ENCODE peak calls at places on chromosomes 13 and 19, in four cellular contexts. One of them, this sample, is unnamed.

GRCh38 chr13:62704795-62705329 is 1289.2 kb upstream of the PCDH20 start:
- DNase-seq in H9: no peak
- DNase-seq in IMR-90: no peak
- DNase-seq in neuronal stem cell: no peak
- DNase-seq in this sample: no peak

GRCh38 chr19:4577020-4577782 is 17.7 kb upstream of the SEMA6B start:
- DNase-seq in H9: peak; percentile 57
- DNase-seq in IMR-90: no peak
- DNase-seq in neuronal stem cell: no peak
- DNase-seq in this sample: peak; percentile 67

GRCh38 chr19:47157455-47158321 is 27.1 kb downstream of the SAE1 start:
- DNase-seq in IMR-90: peak; percentile 72
- DNase-seq in neuronal stem cell: peak; percentile 73
- DNase-seq in H9: peak; percentile 85
- DNase-seq in this sample: peak; percentile 97

GRCh38 chr13:106493569-106493968 is 41.9 kb downstream of the EFNB2 start:
- DNase-seq in IMR-90: no peak
- DNase-seq in H9: no peak
- DNase-seq in neuronal stem cell: no peak
- DNase-seq in this sample: no peak

GRCh38 chr13:78298657-78299056 is 304.7 kb downstream of the POU4F1 start:
- DNase-seq in IMR-90: no peak
- DNase-seq in H9: no peak
- DNase-seq in neuronal stem cell: no peak
- DNase-seq in this sample: no peak

GRCh38 chr13:33015791-33016323 is 366 bp upstream of the KL start:
- DNase-seq in neuronal stem cell: no peak
- DNase-seq in H9: peak; percentile 44
- DNase-seq in IMR-90: no peak
- DNase-seq in this sample: no peak

GRCh38 chr19:41366089-41366488 is 2.1 kb upstream of the B9D2 start:
- DNase-seq in H9: no peak
- DNase-seq in IMR-90: no peak
- DNase-seq in neuronal stem cell: no peak
- DNase-seq in this sample: no peak

GRCh38 chr19:35031072-35031881 is 1.0 kb downstream of the SCN1B start:
- DNase-seq in IMR-90: peak; percentile 18
- DNase-seq in neuronal stem cell: no peak
- DNase-seq in H9: peak; percentile 70
- DNase-seq in this sample: peak; percentile 89

GRCh38 chr13:110426745-110427144 is 119.7 kb downstream of the COL4A2 start:
- DNase-seq in neuronal stem cell: no peak
- DNase-seq in H9: no peak
- DNase-seq in IMR-90: no peak
- DNase-seq in this sample: no peak

GRCh38 chr19:40623403-40624239 is 22.5 kb downstream of the LTBP4 start:
- DNase-seq in IMR-90: peak; percentile 18
- DNase-seq in neuronal stem cell: no peak
- DNase-seq in H9: peak; percentile 97
- DNase-seq in this sample: peak; percentile 99

GRCh38 chr13:41588899-41589298 is 131.5 kb downstream of the RGCC start:
- DNase-seq in H9: no peak
- DNase-seq in neuronal stem cell: no peak
- DNase-seq in IMR-90: peak; percentile 97
- DNase-seq in this sample: peak; percentile 23

GRCh38 chr13:20053016-20053415 is 94.5 kb downstream of the ZMYM2 start:
- DNase-seq in IMR-90: no peak
- DNase-seq in neuronal stem cell: no peak
- DNase-seq in H9: no peak
- DNase-seq in this sample: no peak

GRCh38 chr19:13833330-13834265 is 38.4 kb downstream of the ZSWIM4 start:
- DNase-seq in neuronal stem cell: peak; percentile 82
- DNase-seq in IMR-90: peak; percentile 86
- DNase-seq in H9: peak; percentile 97
- DNase-seq in this sample: peak; percentile 94

GRCh38 chr13:114141261-114141996 is 9.0 kb upstream of the RASA3 start:
- DNase-seq in neuronal stem cell: no peak
- DNase-seq in IMR-90: no peak
- DNase-seq in H9: no peak
- DNase-seq in this sample: no peak

GRCh38 chr13:112720251-112720650 is 30.4 kb downstream of the ATP11A start:
- DNase-seq in neuronal stem cell: no peak
- DNase-seq in H9: no peak
- DNase-seq in IMR-90: no peak
- DNase-seq in this sample: no peak

GRCh38 chr19:17255150-17255621 is 9.4 kb downstream of the USHBP1 start:
- DNase-seq in neuronal stem cell: no peak
- DNase-seq in IMR-90: no peak
- DNase-seq in H9: peak; percentile 65
- DNase-seq in this sample: no peak

GRCh38 chr19:28426902-28427232 is 786.1 kb downstream of the UQCRFS1 start:
- DNase-seq in H9: peak; percentile 73
- DNase-seq in IMR-90: no peak
- DNase-seq in neuronal stem cell: no peak
- DNase-seq in this sample: peak; percentile 87

GRCh38 chr13:37595162-37595561 is 3.4 kb downstream of the POSTN start:
- DNase-seq in H9: no peak
- DNase-seq in IMR-90: peak; percentile 47
- DNase-seq in neuronal stem cell: no peak
- DNase-seq in this sample: no peak

GRCh38 chr13:32734511-32734910 is 148.3 kb downstream of the PDS5B start:
- DNase-seq in IMR-90: peak; percentile 88
- DNase-seq in neuronal stem cell: no peak
- DNase-seq in H9: no peak
- DNase-seq in this sample: no peak

DNA sequence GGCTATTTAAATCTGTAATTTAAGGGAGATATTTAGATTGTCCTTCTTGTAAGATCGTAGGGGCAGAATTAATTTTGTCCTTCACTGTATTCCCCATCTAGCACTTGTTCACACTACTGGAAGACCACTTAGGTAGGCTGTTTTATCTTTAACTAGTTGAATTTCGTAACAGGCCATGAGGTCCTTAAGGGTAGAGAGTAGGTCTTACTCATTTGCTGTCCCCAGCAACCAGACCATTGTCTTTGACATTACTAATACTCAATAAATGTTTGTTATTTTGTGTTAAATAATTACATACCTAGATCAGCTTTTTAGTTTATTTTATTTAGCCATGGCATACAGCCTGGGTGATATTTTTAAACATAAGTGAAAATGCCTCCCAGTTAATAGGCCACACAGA is 177.1 kb downstream of the PCCA start:
- DNase-seq in H9: no peak
- DNase-seq in neuronal stem cell: no peak
- DNase-seq in IMR-90: no peak
- DNase-seq in this sample: no peak
- H2BK5ac ChIP-seq in H9: no peak overlapping the region
- H2BK5ac ChIP-seq in neuronal stem cell: no peak overlapping the region
- H2BK5ac ChIP-seq in IMR-90: no peak overlapping the region
- H2BK5ac ChIP-seq in this sample: no peak overlapping the region

GRCh38 chr19:38139122-38139521 is 84.9 kb downstream of the DPF1 start:
- DNase-seq in neuronal stem cell: no peak
- DNase-seq in IMR-90: no peak
- DNase-seq in H9: no peak
- DNase-seq in this sample: peak; percentile 49
- H2BK15ac ChIP-seq in neuronal stem cell: no peak overlapping the region
- H2BK15ac ChIP-seq in IMR-90: no peak overlapping the region
- H2BK15ac ChIP-seq in H9: no peak overlapping the region
- H2BK15ac ChIP-seq in this sample: no peak overlapping the region

DNA sequence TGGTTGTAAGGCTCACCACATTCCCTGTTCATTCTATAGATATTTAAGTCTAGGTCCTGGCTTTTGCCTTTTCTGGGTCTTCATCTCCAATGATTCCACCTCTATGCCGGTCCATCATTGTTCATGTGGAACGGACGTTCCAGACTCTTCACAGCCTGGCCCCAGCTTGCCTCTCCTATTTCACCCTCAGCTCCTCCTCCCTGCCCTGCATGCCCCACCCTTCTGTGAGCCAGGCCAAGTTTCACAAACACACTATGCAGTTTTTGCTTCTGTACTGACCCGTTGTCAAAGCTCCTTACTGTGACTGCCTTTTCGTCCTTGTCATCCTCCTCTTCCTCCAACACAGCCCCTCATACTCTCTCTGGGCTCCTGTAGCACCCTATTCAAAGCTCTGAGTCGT is 31.3 kb downstream of the TEX26 start:
- DNase-seq in neuronal stem cell: no peak
- DNase-seq in H9: no peak
- DNase-seq in IMR-90: peak; percentile 29
- DNase-seq in this sample: no peak
- H2BK5ac ChIP-seq in neuronal stem cell: no peak overlapping the region
- H2BK5ac ChIP-seq in H9: no peak overlapping the region
- H2BK5ac ChIP-seq in IMR-90: no peak overlapping the region
- H2BK5ac ChIP-seq in this sample: no peak overlapping the region

GRCh38 chr19:44696939-44697669 is 1.8 kb upstream of the CEACAM16 start:
- DNase-seq in neuronal stem cell: no peak
- DNase-seq in H9: peak; percentile 62
- DNase-seq in IMR-90: no peak
- DNase-seq in this sample: peak; percentile 28
- H2BK15ac ChIP-seq in neuronal stem cell: peak overlapping the region; percentile 17
- H2BK15ac ChIP-seq in H9: no peak overlapping the region
- H2BK15ac ChIP-seq in IMR-90: no peak overlapping the region
- H2BK15ac ChIP-seq in this sample: no peak overlapping the region

GRCh38 chr19:2527716-2528115 is 51.8 kb downstream of the GADD45B start:
- DNase-seq in neuronal stem cell: no peak
- DNase-seq in IMR-90: no peak
- DNase-seq in H9: peak; percentile 19
- DNase-seq in this sample: no peak
- H2BK5ac ChIP-seq in neuronal stem cell: no peak overlapping the region
- H2BK5ac ChIP-seq in IMR-90: peak overlapping the region; percentile 29
- H2BK5ac ChIP-seq in H9: no peak overlapping the region
- H2BK5ac ChIP-seq in this sample: no peak overlapping the region

GRCh38 chr13:30061217-30061616 is 210.8 kb upstream of the UBL3 start:
- DNase-seq in IMR-90: peak; percentile 16
- DNase-seq in neuronal stem cell: no peak
- DNase-seq in H9: no peak
- DNase-seq in this sample: no peak

GRCh38 chr13:30065181-30065580 is 214.8 kb upstream of the UBL3 start:
- DNase-seq in IMR-90: no peak
- DNase-seq in H9: no peak
- DNase-seq in neuronal stem cell: no peak
- DNase-seq in this sample: no peak

GRCh38 chr13:30058429-30058828 is 208.0 kb upstream of the UBL3 start:
- DNase-seq in IMR-90: no peak
- DNase-seq in neuronal stem cell: no peak
- DNase-seq in H9: no peak
- DNase-seq in this sample: no peak

DNA sequence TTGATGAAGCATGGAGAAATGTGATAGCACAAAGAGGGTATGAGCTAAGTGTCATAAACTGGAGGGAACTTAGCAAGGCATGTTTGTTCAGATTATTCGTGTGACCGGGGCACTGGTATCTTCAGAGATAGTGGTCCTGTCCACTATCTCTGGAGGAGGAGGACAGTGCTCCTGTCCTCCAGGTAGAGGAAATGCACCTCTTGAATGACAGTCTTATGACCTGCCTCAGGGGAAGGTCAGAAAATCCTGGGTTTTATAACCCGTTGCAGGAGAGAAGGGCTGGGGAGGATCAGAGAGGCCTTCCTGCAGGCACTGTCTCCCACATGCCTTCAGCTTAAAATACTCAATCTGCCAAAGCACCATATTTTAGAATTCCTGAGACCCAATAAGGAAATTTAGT is 213.5 kb upstream of the UBL3 start:
- DNase-seq in neuronal stem cell: no peak
- DNase-seq in H9: no peak
- DNase-seq in IMR-90: no peak
- DNase-seq in this sample: no peak
- H2BK15ac ChIP-seq in neuronal stem cell: no peak overlapping the region
- H2BK15ac ChIP-seq in H9: no peak overlapping the region
- H2BK15ac ChIP-seq in IMR-90: no peak overlapping the region
- H2BK15ac ChIP-seq in this sample: no peak overlapping the region

DNA sequence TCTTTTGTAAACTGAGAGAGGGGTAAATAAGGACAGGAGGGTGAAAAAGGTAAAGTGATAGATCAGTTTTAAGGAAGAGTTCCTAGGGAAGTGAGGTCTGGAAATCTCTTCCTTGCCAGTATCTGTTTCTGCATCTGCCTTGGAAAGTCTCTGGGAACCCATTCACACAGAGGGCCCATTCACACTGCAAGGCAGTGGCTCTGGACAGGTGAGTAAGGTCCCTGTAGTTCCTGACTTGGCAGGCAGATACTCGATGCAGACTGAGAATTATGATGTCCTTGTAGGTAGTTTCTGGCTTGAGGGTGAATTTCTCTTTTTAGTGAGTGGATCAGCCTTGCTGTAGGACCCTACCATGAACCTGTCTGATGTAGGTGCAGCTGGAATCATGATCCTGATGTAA is 293.3 kb downstream of the NALCN start:
- DNase-seq in neuronal stem cell: no peak
- DNase-seq in H9: no peak
- DNase-seq in IMR-90: no peak
- DNase-seq in this sample: no peak
- H2BK5ac ChIP-seq in neuronal stem cell: no peak overlapping the region
- H2BK5ac ChIP-seq in H9: no peak overlapping the region
- H2BK5ac ChIP-seq in IMR-90: no peak overlapping the region
- H2BK5ac ChIP-seq in this sample: no peak overlapping the region

GRCh38 chr13:100394005-100394695 is 194.4 kb downstream of the GGACT start:
- DNase-seq in H9: no peak
- DNase-seq in IMR-90: peak; percentile 92
- DNase-seq in neuronal stem cell: no peak
- DNase-seq in this sample: no peak

GRCh38 chr13:100387416-100387815 is 201.2 kb downstream of the GGACT start:
- DNase-seq in H9: no peak
- DNase-seq in IMR-90: no peak
- DNase-seq in neuronal stem cell: no peak
- DNase-seq in this sample: no peak

GRCh38 chr13:100392709-100393630 is 195.6 kb downstream of the GGACT start:
- DNase-seq in IMR-90: peak; percentile 100
- DNase-seq in neuronal stem cell: peak; percentile 14
- DNase-seq in H9: peak; percentile 86
- DNase-seq in this sample: peak; percentile 99

GRCh38 chr13:100388923-100389322 is 199.7 kb downstream of the GGACT start:
- DNase-seq in IMR-90: no peak
- DNase-seq in H9: no peak
- DNase-seq in neuronal stem cell: no peak
- DNase-seq in this sample: no peak

DNA sequence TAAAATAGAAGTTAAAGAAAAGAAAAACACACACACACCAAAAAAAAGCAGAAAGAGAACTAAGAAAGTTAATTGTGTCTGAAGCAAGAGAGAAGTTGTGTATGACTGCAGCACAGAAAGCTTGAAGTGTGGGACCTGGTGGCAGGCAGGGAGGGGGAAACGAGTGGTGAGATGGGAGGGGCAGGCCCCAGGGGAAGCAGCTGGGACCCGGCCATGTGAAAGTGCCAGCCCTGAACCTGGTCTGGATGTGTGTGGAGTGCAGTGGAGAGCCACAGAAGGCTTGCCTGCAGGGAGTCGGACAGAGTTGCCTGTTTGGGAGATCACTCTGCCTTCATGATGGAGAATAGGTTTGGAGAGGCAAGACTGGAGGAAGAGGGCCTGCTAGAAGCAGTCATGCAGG is 199.0 kb downstream of the GGACT start:
- DNase-seq in IMR-90: no peak
- DNase-seq in neuronal stem cell: no peak
- DNase-seq in H9: no peak
- DNase-seq in this sample: no peak
- H2BK15ac ChIP-seq in IMR-90: no peak overlapping the region
- H2BK15ac ChIP-seq in neuronal stem cell: no peak overlapping the region
- H2BK15ac ChIP-seq in H9: no peak overlapping the region
- H2BK15ac ChIP-seq in this sample: no peak overlapping the region

This sample was measured in mesendoderm.